ENCODE peak calls at places on chromosomes 6 and 20, in ten cellular contexts. One of them, this sample, is unnamed.

GRCh38 chr6:158536084-158536890 is 23.6 kb upstream of the TMEM181 start:
- DNase-seq in heart right ventricle: peak; percentile 73
- DNase-seq in colonic mucosa: peak; percentile 85
- DNase-seq in HCT116: peak; percentile 37
- DNase-seq in GM23248: peak; percentile 65
- DNase-seq in psoas muscle: peak; percentile 66
- DNase-seq in GM23338: peak; percentile 92
- DNase-seq in mammary epithelial cell: peak; percentile 60
- DNase-seq in CD8-positive, alpha-beta T cell: peak; percentile 44
- DNase-seq in suprapubic skin: no peak
- DNase-seq in this sample: peak; percentile 79

GRCh38 chr6:147040041-147040440 is 164.2 kb upstream of the STXBP5 start:
- DNase-seq in GM23248: peak; percentile 49
- DNase-seq in HCT116: no peak
- DNase-seq in mammary epithelial cell: no peak
- DNase-seq in suprapubic skin: no peak
- DNase-seq in GM23338: no peak
- DNase-seq in CD8-positive, alpha-beta T cell: no peak
- DNase-seq in heart right ventricle: no peak
- DNase-seq in colonic mucosa: no peak
- DNase-seq in psoas muscle: no peak
- DNase-seq in this sample: no peak

GRCh38 chr6:69848552-69848951 is 17.8 kb upstream of the COL19A1 start:
- DNase-seq in heart right ventricle: no peak
- DNase-seq in CD8-positive, alpha-beta T cell: no peak
- DNase-seq in mammary epithelial cell: no peak
- DNase-seq in HCT116: no peak
- DNase-seq in colonic mucosa: no peak
- DNase-seq in GM23338: no peak
- DNase-seq in psoas muscle: no peak
- DNase-seq in GM23248: no peak
- DNase-seq in suprapubic skin: no peak
- DNase-seq in this sample: no peak

GRCh38 chr6:32847004-32847403 is 3.2 kb upstream of the PSMB8 start:
- DNase-seq in psoas muscle: no peak
- DNase-seq in heart right ventricle: no peak
- DNase-seq in GM23248: no peak
- DNase-seq in CD8-positive, alpha-beta T cell: no peak
- DNase-seq in GM23338: no peak
- DNase-seq in mammary epithelial cell: no peak
- DNase-seq in suprapubic skin: no peak
- DNase-seq in colonic mucosa: no peak
- DNase-seq in HCT116: no peak
- DNase-seq in this sample: no peak

GRCh38 chr6:2514965-2515543 is 235.7 kb downstream of the MYLK4 start:
- DNase-seq in GM23248: no peak
- DNase-seq in suprapubic skin: no peak
- DNase-seq in mammary epithelial cell: no peak
- DNase-seq in heart right ventricle: no peak
- DNase-seq in psoas muscle: no peak
- DNase-seq in colonic mucosa: peak; percentile 63
- DNase-seq in GM23338: no peak
- DNase-seq in CD8-positive, alpha-beta T cell: no peak
- DNase-seq in HCT116: no peak
- DNase-seq in this sample: no peak

GRCh38 chr20:17904027-17904426 is 64.6 kb downstream of the SNX5 start:
- DNase-seq in suprapubic skin: no peak
- DNase-seq in heart right ventricle: no peak
- DNase-seq in CD8-positive, alpha-beta T cell: no peak
- DNase-seq in colonic mucosa: no peak
- DNase-seq in psoas muscle: no peak
- DNase-seq in HCT116: no peak
- DNase-seq in GM23248: no peak
- DNase-seq in mammary epithelial cell: no peak
- DNase-seq in GM23338: no peak
- DNase-seq in this sample: no peak

GRCh38 chr6:133392641-133393040 is 151.5 kb downstream of the EYA4 start:
- DNase-seq in suprapubic skin: no peak
- DNase-seq in mammary epithelial cell: no peak
- DNase-seq in heart right ventricle: no peak
- DNase-seq in colonic mucosa: no peak
- DNase-seq in CD8-positive, alpha-beta T cell: no peak
- DNase-seq in GM23338: no peak
- DNase-seq in HCT116: no peak
- DNase-seq in psoas muscle: no peak
- DNase-seq in GM23248: no peak
- DNase-seq in this sample: no peak

GRCh38 chr6:118651282-118652050 is at the start of gene CEP85L:
- DNase-seq in CD8-positive, alpha-beta T cell: peak; percentile 80
- DNase-seq in GM23248: peak; percentile 96
- DNase-seq in suprapubic skin: peak; percentile 93
- DNase-seq in colonic mucosa: peak; percentile 89
- DNase-seq in GM23338: peak; percentile 95
- DNase-seq in psoas muscle: peak; percentile 94
- DNase-seq in heart right ventricle: peak; percentile 91
- DNase-seq in mammary epithelial cell: peak; percentile 88
- DNase-seq in HCT116: peak; percentile 62
- DNase-seq in this sample: peak; percentile 92

GRCh38 chr20:32522775-32523612 is 62.1 kb downstream of the NOL4L start:
- DNase-seq in GM23248: peak; percentile 43
- DNase-seq in CD8-positive, alpha-beta T cell: no peak
- DNase-seq in heart right ventricle: no peak
- DNase-seq in psoas muscle: no peak
- DNase-seq in HCT116: no peak
- DNase-seq in colonic mucosa: no peak
- DNase-seq in suprapubic skin: no peak
- DNase-seq in GM23338: no peak
- DNase-seq in mammary epithelial cell: no peak
- DNase-seq in this sample: no peak

GRCh38 chr6:56148488-56149190 is 98.7 kb downstream of the COL21A1 start:
- DNase-seq in suprapubic skin: no peak
- DNase-seq in psoas muscle: no peak
- DNase-seq in GM23338: no peak
- DNase-seq in CD8-positive, alpha-beta T cell: no peak
- DNase-seq in HCT116: no peak
- DNase-seq in GM23248: no peak
- DNase-seq in colonic mucosa: no peak
- DNase-seq in heart right ventricle: no peak
- DNase-seq in mammary epithelial cell: no peak
- DNase-seq in this sample: no peak

GRCh38 chr6:93021235-93021909 is 398.0 kb downstream of the EPHA7 start:
- DNase-seq in suprapubic skin: no peak
- DNase-seq in GM23338: no peak
- DNase-seq in colonic mucosa: no peak
- DNase-seq in mammary epithelial cell: no peak
- DNase-seq in psoas muscle: no peak
- DNase-seq in heart right ventricle: no peak
- DNase-seq in GM23248: no peak
- DNase-seq in HCT116: no peak
- DNase-seq in CD8-positive, alpha-beta T cell: no peak
- DNase-seq in this sample: no peak

GRCh38 chr6:164322533-164322932 is 908.0 kb downstream of the QKI start:
- DNase-seq in mammary epithelial cell: peak; percentile 1
- DNase-seq in GM23338: no peak
- DNase-seq in GM23248: peak; percentile 71
- DNase-seq in CD8-positive, alpha-beta T cell: no peak
- DNase-seq in psoas muscle: no peak
- DNase-seq in colonic mucosa: no peak
- DNase-seq in suprapubic skin: no peak
- DNase-seq in HCT116: no peak
- DNase-seq in heart right ventricle: no peak
- DNase-seq in this sample: no peak

GRCh38 chr20:4601630-4602296 is 119.9 kb upstream of the PRND start:
- DNase-seq in CD8-positive, alpha-beta T cell: no peak
- DNase-seq in heart right ventricle: peak; percentile 78
- DNase-seq in GM23248: peak; percentile 62
- DNase-seq in psoas muscle: no peak
- DNase-seq in suprapubic skin: no peak
- DNase-seq in mammary epithelial cell: peak; percentile 68
- DNase-seq in colonic mucosa: no peak
- DNase-seq in GM23338: no peak
- DNase-seq in HCT116: peak; percentile 44
- DNase-seq in this sample: peak; percentile 95

GRCh38 chr6:90008908-90009501 is 114.7 kb downstream of the GJA10 start:
- DNase-seq in CD8-positive, alpha-beta T cell: no peak
- DNase-seq in suprapubic skin: no peak
- DNase-seq in psoas muscle: no peak
- DNase-seq in HCT116: no peak
- DNase-seq in GM23248: peak; percentile 56
- DNase-seq in mammary epithelial cell: peak; percentile 38
- DNase-seq in heart right ventricle: no peak
- DNase-seq in colonic mucosa: no peak
- DNase-seq in GM23338: no peak
- DNase-seq in this sample: no peak

GRCh38 chr6:14857501-14857900 is 388.4 kb upstream of the JARID2 start:
- DNase-seq in HCT116: no peak
- DNase-seq in suprapubic skin: no peak
- DNase-seq in colonic mucosa: no peak
- DNase-seq in GM23338: no peak
- DNase-seq in CD8-positive, alpha-beta T cell: peak; percentile 66
- DNase-seq in mammary epithelial cell: no peak
- DNase-seq in GM23248: no peak
- DNase-seq in heart right ventricle: no peak
- DNase-seq in psoas muscle: no peak
- DNase-seq in this sample: no peak

DNA sequence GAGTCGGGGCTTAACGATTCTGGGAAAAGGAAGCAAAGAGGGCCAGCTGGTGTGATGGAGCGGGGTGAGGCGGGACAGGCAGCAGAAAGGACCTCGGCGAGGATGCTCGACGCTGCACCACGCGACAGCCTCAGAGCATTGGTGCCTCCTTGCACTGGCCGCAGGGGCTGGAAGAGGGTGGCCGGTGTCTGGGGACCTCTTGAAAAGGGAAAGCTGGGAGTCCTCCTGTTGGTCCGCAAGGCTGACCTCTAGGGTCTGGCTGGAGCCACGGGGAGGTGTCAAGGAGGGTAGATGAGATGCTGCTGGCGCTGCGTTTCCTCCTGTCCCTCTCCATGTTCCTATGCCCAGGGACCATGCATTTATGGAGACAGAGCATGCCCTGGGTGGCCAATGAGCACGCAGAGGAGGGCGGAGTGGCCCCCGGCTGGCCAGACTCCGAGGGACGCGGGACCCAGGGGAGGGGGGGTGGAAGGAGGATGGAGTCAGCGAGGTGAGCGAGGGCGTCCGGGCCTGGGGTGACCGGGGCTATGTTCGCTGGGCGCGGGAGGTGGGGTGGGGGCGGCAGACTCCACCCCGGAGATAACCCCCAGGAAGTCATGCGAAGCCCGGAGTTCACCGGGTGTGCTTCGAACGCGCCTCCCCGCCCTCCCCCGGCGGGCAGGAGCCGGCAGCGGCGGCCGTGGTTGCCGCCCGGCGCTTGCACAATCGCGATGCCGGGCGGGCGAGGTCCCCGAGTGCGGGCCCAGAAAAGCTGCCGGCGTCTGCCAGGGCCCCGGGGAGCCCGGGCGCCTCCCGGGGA is at the start of gene CYP24A1:
- DNase-seq in heart right ventricle: no peak
- DNase-seq in GM23338: peak; percentile 57
- DNase-seq in psoas muscle: no peak
- DNase-seq in GM23248: peak; percentile 64
- DNase-seq in colonic mucosa: no peak
- DNase-seq in CD8-positive, alpha-beta T cell: no peak
- DNase-seq in suprapubic skin: no peak
- DNase-seq in mammary epithelial cell: peak; percentile 23
- DNase-seq in HCT116: no peak
- DNase-seq in this sample: peak; percentile 47
- H3K4me3 ChIP-seq in heart right ventricle: peak within 1 kb of the TSS; percentile 13
- H3K4me3 ChIP-seq in GM23338: peak within 1 kb of the TSS; percentile 54
- H3K4me3 ChIP-seq in psoas muscle: peak within 1 kb of the TSS; percentile 22
- H3K4me3 ChIP-seq in GM23248: peak within 1 kb of the TSS; percentile 58
- H3K4me3 ChIP-seq in colonic mucosa: no peak within 1 kb of the TSS
- H3K4me3 ChIP-seq in CD8-positive, alpha-beta T cell: peak within 1 kb of the TSS; percentile 23
- H3K4me3 ChIP-seq in suprapubic skin: peak within 1 kb of the TSS; percentile 31
- H3K4me3 ChIP-seq in mammary epithelial cell: peak within 1 kb of the TSS; percentile 23
- H3K4me3 ChIP-seq in HCT116: peak within 1 kb of the TSS; percentile 51
- H3K4me3 ChIP-seq in this sample: peak within 1 kb of the TSS; percentile 29

DNA sequence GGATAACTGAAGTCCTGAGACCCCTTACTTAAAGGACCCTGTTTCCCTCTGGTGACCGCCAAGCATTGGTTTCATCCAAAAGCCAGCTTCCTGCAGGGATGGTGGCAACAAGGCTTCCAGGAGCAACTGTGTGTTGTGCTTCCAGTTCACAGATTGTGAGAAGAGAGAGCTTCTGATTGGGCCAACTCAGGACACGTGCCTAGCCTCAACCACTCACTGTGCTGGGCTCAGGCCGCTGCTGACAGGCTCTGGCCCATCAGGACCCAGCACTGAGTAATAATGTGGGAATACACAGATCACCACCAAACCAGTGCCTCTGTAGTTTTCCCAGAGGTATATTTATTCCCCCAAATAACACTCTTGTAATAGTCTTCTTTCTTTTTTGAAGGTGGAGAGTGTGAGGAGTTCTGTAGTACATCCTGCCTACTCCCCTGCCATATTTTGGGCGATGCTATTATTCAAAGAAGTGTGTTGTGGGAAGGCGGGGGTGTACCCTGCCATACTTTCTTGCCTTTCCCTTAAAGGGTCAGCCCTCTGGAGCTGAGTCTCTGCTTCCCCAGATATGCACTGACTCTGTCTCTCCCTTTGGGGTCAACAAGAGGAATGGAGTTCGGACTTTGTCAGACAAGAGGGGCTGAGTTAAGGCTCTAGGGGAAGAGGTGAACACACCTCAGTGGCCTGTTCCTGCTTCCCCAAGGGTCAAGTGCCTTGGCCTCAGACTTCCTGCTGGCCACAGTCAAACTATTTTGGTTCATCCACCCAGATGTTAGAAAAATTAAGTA is 23.2 kb downstream of the PPP1R16B start:
- DNase-seq in mammary epithelial cell: no peak
- DNase-seq in psoas muscle: no peak
- DNase-seq in HCT116: no peak
- DNase-seq in colonic mucosa: no peak
- DNase-seq in CD8-positive, alpha-beta T cell: no peak
- DNase-seq in GM23338: no peak
- DNase-seq in heart right ventricle: no peak
- DNase-seq in suprapubic skin: no peak
- DNase-seq in GM23248: no peak
- DNase-seq in this sample: no peak
- H3K27me3 ChIP-seq in mammary epithelial cell: no peaks in the 10 kb centered on the region
- H3K27me3 ChIP-seq in psoas muscle: peaks cover 2% of the 10 kb centered on the region
- H3K27me3 ChIP-seq in HCT116: peaks cover 7% of the 10 kb centered on the region
- H3K27me3 ChIP-seq in colonic mucosa: no peaks in the 10 kb centered on the region
- H3K27me3 ChIP-seq in CD8-positive, alpha-beta T cell: no peaks in the 10 kb centered on the region
- H3K27me3 ChIP-seq in GM23338: no peaks in the 10 kb centered on the region
- H3K27me3 ChIP-seq in heart right ventricle: no peaks in the 10 kb centered on the region
- H3K27me3 ChIP-seq in suprapubic skin: peaks cover 22% of the 10 kb centered on the region
- H3K27me3 ChIP-seq in GM23248: peaks cover 18% of the 10 kb centered on the region
- H3K27me3 ChIP-seq in this sample: peaks cover 4% of the 10 kb centered on the region

GRCh38 chr6:149860834-149861602 is 3.1 kb downstream of the LRP11 start:
- DNase-seq in CD8-positive, alpha-beta T cell: no peak
- DNase-seq in suprapubic skin: no peak
- DNase-seq in psoas muscle: no peak
- DNase-seq in GM23338: no peak
- DNase-seq in GM23248: no peak
- DNase-seq in heart right ventricle: no peak
- DNase-seq in mammary epithelial cell: no peak
- DNase-seq in HCT116: no peak
- DNase-seq in colonic mucosa: no peak
- DNase-seq in this sample: peak; percentile 61
- H3K4me3 ChIP-seq in CD8-positive, alpha-beta T cell: no peak overlapping the region
- H3K4me3 ChIP-seq in suprapubic skin: no peak overlapping the region
- H3K4me3 ChIP-seq in psoas muscle: no peak overlapping the region
- H3K4me3 ChIP-seq in GM23338: peak overlapping the region; percentile 26
- H3K4me3 ChIP-seq in GM23248: no peak overlapping the region
- H3K4me3 ChIP-seq in heart right ventricle: no peak overlapping the region
- H3K4me3 ChIP-seq in mammary epithelial cell: no peak overlapping the region
- H3K4me3 ChIP-seq in HCT116: no peak overlapping the region
- H3K4me3 ChIP-seq in colonic mucosa: no peak overlapping the region
- H3K4me3 ChIP-seq in this sample: peak overlapping the region; percentile 23

GRCh38 chr6:27290065-27290849 is 21.8 kb downstream of the POM121L2 start:
- DNase-seq in mammary epithelial cell: peak; percentile 68
- DNase-seq in HCT116: no peak
- DNase-seq in GM23338: peak; percentile 71
- DNase-seq in GM23248: no peak
- DNase-seq in psoas muscle: no peak
- DNase-seq in colonic mucosa: no peak
- DNase-seq in CD8-positive, alpha-beta T cell: no peak
- DNase-seq in heart right ventricle: no peak
- DNase-seq in suprapubic skin: no peak
- DNase-seq in this sample: peak; percentile 80
- H3K27me3 ChIP-seq in mammary epithelial cell: no peaks in the 10 kb centered on the region
- H3K27me3 ChIP-seq in HCT116: no peaks in the 10 kb centered on the region
- H3K27me3 ChIP-seq in GM23338: peaks cover 76% of the 10 kb centered on the region
- H3K27me3 ChIP-seq in GM23248: peaks cover 78% of the 10 kb centered on the region
- H3K27me3 ChIP-seq in psoas muscle: peaks cover 28% of the 10 kb centered on the region
- H3K27me3 ChIP-seq in colonic mucosa: peaks cover 60% of the 10 kb centered on the region
- H3K27me3 ChIP-seq in CD8-positive, alpha-beta T cell: peaks cover 65% of the 10 kb centered on the region
- H3K27me3 ChIP-seq in heart right ventricle: peaks cover 100% of the 10 kb centered on the region
- H3K27me3 ChIP-seq in suprapubic skin: peaks cover 100% of the 10 kb centered on the region
- H3K27me3 ChIP-seq in this sample: no peaks in the 10 kb centered on the region